ENCODE peak calls at places on chromosomes 12 and 14, in five cellular contexts. X, M, R, U and W are unnamed samples.

GRCh38 chr14:94001501-94002396 is 4.6 kb downstream of the CCDC197 start:
- DNase-seq in M (peak), R (peak), U (peak), X (peak), W (peak)

GRCh38 chr12:24025153-24025798 is 75.8 kb upstream of the SOX5 start:
- DNase-seq in U (no peak), M (no peak), R (no peak), X (peak), W (peak)

GRCh38 chr12:63897931-63898330 is 53.4 kb downstream of the SRGAP1 start:
- DNase-seq in M (no peak), R (no peak), X (no peak), U (no peak), W (no peak)

GRCh38 chr12:116672010-116672409 is 65.9 kb downstream of the SPRING1 start:
- DNase-seq in X (no peak), M (no peak), U (no peak), R (no peak), W (no peak)

GRCh38 chr12:104747330-104747729 is 210.8 kb downstream of the SLC41A2 start:
- DNase-seq in U (no peak), R (no peak), M (no peak), X (no peak), W (no peak)

GRCh38 chr12:58557646-58558045 is 362.7 kb downstream of the LRIG3 start:
- DNase-seq in U (no peak), M (no peak), X (no peak), R (no peak), W (no peak)

GRCh38 chr14:92108345-92109254 is 2.2 kb upstream of the ATXN3 start:
- DNase-seq in X (peak), M (no peak), U (no peak), R (no peak), W (no peak)

GRCh38 chr14:22978873-22979671 is 3.3 kb downstream of the AJUBA start:
- DNase-seq in M (peak), R (no peak), X (no peak), U (no peak), W (peak)

GRCh38 chr12:754871-755562 is 2.6 kb downstream of the WNK1 start:
- DNase-seq in X (peak), M (peak), U (no peak), R (no peak), W (peak)

GRCh38 chr14:34324363-34324795 is 137.7 kb downstream of the SPTSSA start:
- DNase-seq in X (peak), M (peak), U (no peak), R (no peak), W (peak)

GRCh38 chr14:101705733-101706508 is 55.6 kb upstream of the PPP2R5C start:
- DNase-seq in U (peak), M (peak), X (peak), R (no peak), W (no peak)

GRCh38 chr12:99039367-99040120 is 394.5 kb downstream of the APAF1 start:
- DNase-seq in U (no peak), X (no peak), R (no peak), M (no peak), W (no peak)

GRCh38 chr12:78951746-78952532 is 87.4 kb downstream of the SYT1 start:
- DNase-seq in X (peak), U (no peak), M (no peak), R (no peak), W (peak)

GRCh38 chr12:100955139-100955538 is 160.6 kb downstream of the ANO4 start:
- DNase-seq in U (no peak), X (no peak), M (peak), R (peak), W (peak)

GRCh38 chr12:68113644-68114043 is 45.9 kb downstream of the IFNG start:
- DNase-seq in U (no peak), R (no peak), X (peak), M (no peak), W (peak)

GRCh38 chr12:75724913-75725312 is 213.5 kb upstream of the KRR1 start:
- DNase-seq in U (no peak), R (peak), M (peak), X (no peak), W (peak)

GRCh38 chr14:31939934-31940333 is 137.2 kb upstream of the ARHGAP5 start:
- DNase-seq in R (no peak), M (no peak), X (no peak), U (no peak), W (no peak)

GRCh38 chr12:104909761-104910160 is 48.3 kb downstream of the SLC41A2 start:
- DNase-seq in R (no peak), X (no peak), U (no peak), M (peak), W (peak)

GRCh38 chr14:54348001-54348611 is 48.7 kb upstream of the CDKN3 start:
- DNase-seq in R (no peak), U (no peak), M (peak), X (peak), W (peak)

GRCh38 chr12:57806677-57807076 is 11.9 kb downstream of the AVIL start:
- DNase-seq in X (no peak), M (no peak), U (no peak), R (no peak), W (no peak)

GRCh38 chr14:52402812-52403526 is 88.9 kb downstream of the PTGER2 start:
- DNase-seq in X (no peak), R (peak), U (no peak), M (peak), W (no peak)

GRCh38 chr14:101110729-101111619 is 207.5 kb upstream of the RTL1 start:
- DNase-seq in M (no peak), U (peak), R (no peak), X (no peak), W (no peak)

GRCh38 chr12:93427779-93428564 is 13.8 kb downstream of the UBE2N start:
- DNase-seq in R (no peak), U (no peak), X (no peak), M (peak), W (no peak)

GRCh38 chr12:128109236-128109635 is 157.7 kb upstream of the TMEM132C start:
- DNase-seq in M (no peak), X (no peak), U (no peak), R (no peak), W (no peak)

GRCh38 chr14:86955955-86956354 is 1037.0 kb downstream of the GALC start:
- DNase-seq in R (no peak), U (no peak), M (no peak), X (no peak), W (no peak)

GRCh38 chr12:89373772-89374572 is 21.7 kb upstream of the DUSP6 start:
- DNase-seq in U (no peak), X (no peak), R (peak), M (peak), W (peak)

GRCh38 chr12:11929714-11930113 is 141.0 kb upstream of the BCL2L14 start:
- DNase-seq in X (no peak), U (no peak), M (no peak), R (no peak), W (no peak)

GRCh38 chr14:99774526-99775307 is 18.5 kb upstream of the EML1 start:
- DNase-seq in R (peak), X (no peak), M (peak), U (no peak), W (no peak)

GRCh38 chr14:63672417-63673180 is 30.9 kb upstream of the WDR89 start:
- DNase-seq in R (peak), M (peak), U (no peak), X (no peak), W (no peak)

GRCh38 chr12:49909826-49910225 is 6.1 kb upstream of the FAIM2 start:
- DNase-seq in U (no peak), M (peak), X (peak), R (no peak), W (peak)

GRCh38 chr14:22502007-22502406 is 87.0 kb downstream of the DAD1 start:
- DNase-seq in U (peak), M (no peak), X (no peak), R (no peak), W (no peak)

GRCh38 chr14:37384870-37385596 is 187.3 kb downstream of the MIPOL1 start:
- DNase-seq in R (no peak), X (no peak), M (no peak), U (no peak), W (no peak)

GRCh38 chr14:32593290-32593942 is 264.3 kb downstream of the AKAP6 start:
- DNase-seq in R (no peak), X (no peak), M (peak), U (no peak), W (peak)

GRCh38 chr14:77148510-77149231 is 7.1 kb upstream of the ZDHHC22 start:
- DNase-seq in M (no peak), X (no peak), U (no peak), R (no peak), W (no peak)

GRCh38 chr12:108596854-108597558 is 878 bp downstream of the TMEM119 start:
- DNase-seq in M (peak), X (no peak), R (no peak), U (no peak), W (no peak)

GRCh38 chr14:104865631-104866441 is 768 bp downstream of the CEP170B start:
- DNase-seq in X (peak), U (peak), R (peak), M (peak), W (peak)

GRCh38 chr12:7712841-7713442 is 1.7 kb downstream of the DPPA3 start:
- DNase-seq in M (no peak), U (no peak), R (no peak), X (no peak), W (no peak)

GRCh38 chr14:96385385-96385784 is 6.5 kb upstream of the AK7 start:
- DNase-seq in U (no peak), M (no peak), X (no peak), R (no peak), W (no peak)

GRCh38 chr14:56195727-56196126 is 77.5 kb downstream of the PELI2 start:
- DNase-seq in R (no peak), M (peak), X (no peak), U (no peak), W (no peak)

GRCh38 chr12:69835048-69835447 is 10.0 kb downstream of the MYRFL start:
- DNase-seq in U (no peak), R (no peak), X (no peak), M (no peak), W (no peak)

GRCh38 chr12:132480620-132481132 is 9.3 kb upstream of the FBRSL1 start:
- DNase-seq in R (no peak), X (no peak), U (peak), M (no peak), W (no peak)

GRCh38 chr12:132482771-132483170 is 7.2 kb upstream of the FBRSL1 start:
- DNase-seq in X (no peak), U (peak), M (no peak), R (no peak), W (no peak)

GRCh38 chr12:132481771-132482745 is 7.9 kb upstream of the FBRSL1 start:
- DNase-seq in R (no peak), U (peak), X (no peak), M (no peak), W (no peak)

GRCh38 chr12:132479938-132480619 is 9.9 kb upstream of the FBRSL1 start:
- DNase-seq in X (no peak), U (peak), R (no peak), M (no peak), W (no peak)

DNA sequence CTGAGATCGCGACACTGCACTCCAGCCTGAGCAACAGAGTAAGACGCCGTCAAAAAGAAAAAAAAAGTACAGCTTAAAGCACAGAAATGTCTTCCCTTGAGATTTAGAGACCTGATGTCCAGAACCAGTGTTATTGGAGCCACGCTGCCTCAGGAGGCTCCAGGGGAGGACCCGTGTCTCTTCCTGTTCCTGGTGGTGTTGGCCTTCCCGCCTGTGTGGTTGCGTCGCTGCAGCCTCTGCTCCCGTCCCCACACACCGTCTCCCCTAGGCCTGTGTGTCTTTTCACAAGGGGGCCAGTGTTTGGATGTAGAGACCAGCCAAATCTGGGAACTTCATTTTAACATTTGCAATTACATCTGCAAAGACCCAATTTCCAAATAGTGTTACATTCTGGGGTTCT is 8.6 kb upstream of the FBRSL1 start:
- DNase-seq in R (no peak), U (peak), M (no peak), X (no peak), W (no peak)
- TF ChIP-seq CTCF in R (no peak), U (no peak), M (no peak), X (no peak), W (no peak)

GRCh38 chr12:74370608-74371216 is 166.9 kb upstream of the ATXN7L3B start:
- DNase-seq in M (no peak), X (no peak), U (no peak), R (no peak), W (no peak)

GRCh38 chr12:74365178-74365964 is 172.3 kb upstream of the ATXN7L3B start:
- DNase-seq in M (peak), U (no peak), R (peak), X (peak), W (peak)
- TF ChIP-seq CTCF in M (peak), U (no peak), R (peak), X (peak), W (no peak)

DNA sequence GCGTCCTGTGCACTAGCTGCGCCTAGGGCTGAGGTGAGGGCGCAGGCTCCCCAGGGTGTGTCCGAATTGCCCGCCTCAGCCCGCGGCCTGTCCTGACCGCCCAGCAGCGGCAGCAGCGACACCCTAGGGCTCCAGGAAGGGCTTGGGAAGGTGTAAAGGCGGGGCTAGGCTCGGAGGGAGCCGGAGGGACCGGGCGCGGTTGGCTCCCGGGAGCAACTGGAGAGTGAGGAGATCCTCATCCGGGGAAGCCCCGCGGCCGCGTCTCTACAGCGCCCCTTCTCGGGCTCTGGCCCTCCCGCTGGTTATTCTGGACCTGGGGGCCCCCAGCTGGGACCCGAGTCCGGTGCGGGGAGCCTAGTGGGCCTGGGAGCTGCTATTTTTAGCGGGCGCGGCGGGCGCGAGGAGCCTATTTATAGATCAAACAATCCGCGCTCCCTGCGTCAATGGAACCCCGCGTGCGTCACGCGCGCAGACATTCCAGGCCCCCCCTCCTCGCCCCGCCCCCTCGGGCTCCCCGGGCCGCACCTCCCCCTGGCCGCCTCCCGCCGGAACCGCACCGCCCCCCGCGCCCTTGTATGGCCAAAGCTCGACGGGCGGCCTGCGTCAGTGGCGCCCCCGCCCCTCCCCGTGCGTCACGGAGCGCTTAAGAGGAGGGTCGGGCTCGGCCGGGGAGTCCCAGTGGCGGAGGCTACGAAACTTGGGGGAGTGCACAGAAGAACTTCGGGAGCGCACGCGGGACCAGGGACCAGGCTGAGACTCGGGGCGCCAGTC is at the start of gene NR4A1:
- DNase-seq in U (peak), R (peak), M (peak), X (peak), W (peak)
- TF ChIP-seq CTCF in U (no peak), R (no peak), M (no peak), X (no peak), W (no peak)

GRCh38 chr14:88792572-88793258 is at the start of gene EML5:
- DNase-seq in X (peak), M (peak), U (peak), R (no peak), W (peak)
- TF ChIP-seq CTCF in X (peak), M (peak), U (peak), R (peak), W (peak)